ENCODE peak calls at places on chromosome 20, in eight cellular contexts. S is cardiac fibroblast, A is GM20000, V is thoracic aorta, R is ovary, B is glutamatergic neuron, I is neural crest cell, X is adrenal gland. L is an unnamed sample.

GRCh38 chr20:13839421-13840092 is 54.7 kb downstream of the NDUFAF5 start:
- DNase-seq in S (peak; percentile 36), A (no peak), V (no peak), R (no peak), B (no peak), I (no peak), X (no peak), L (no peak)

GRCh38 chr20:64113444-64113775 is 6.0 kb upstream of the NPBWR2 start:
- DNase-seq in S (no peak), A (no peak), V (no peak), R (peak; percentile 10), B (peak; percentile 10), I (no peak), X (no peak), L (no peak)

GRCh38 chr20:41308290-41308691 is 9.2 kb downstream of the ZHX3 start:
- DNase-seq in S (peak; percentile 95), A (no peak), V (no peak), R (no peak), B (no peak), I (no peak), X (no peak), L (no peak)

GRCh38 chr20:47400685-47401084 is 44.2 kb upstream of the ZMYND8 start:
- DNase-seq in S (no peak), A (no peak), V (no peak), R (no peak), B (no peak), I (no peak), X (no peak), L (no peak)

GRCh38 chr20:3180319-3180718 is 7.0 kb upstream of the LZTS3 start:
- DNase-seq in S (no peak), A (no peak), V (no peak), R (no peak), B (no peak), I (no peak), X (no peak), L (no peak)

GRCh38 chr20:20721489-20721888 is 9.0 kb upstream of the RALGAPA2 start:
- DNase-seq in S (no peak), A (no peak), V (no peak), R (no peak), B (no peak), I (no peak), X (no peak), L (no peak)

GRCh38 chr20:55132523-55132922 is 657.1 kb downstream of the DOK5 start:
- DNase-seq in S (no peak), A (no peak), V (no peak), R (no peak), B (no peak), I (no peak), X (no peak), L (no peak)

GRCh38 chr20:13119583-13119982 is 101.5 kb upstream of the ISM1 start:
- DNase-seq in S (peak; percentile 73), A (peak; percentile 43), V (no peak), R (peak; percentile 41), B (no peak), I (peak; percentile 54), X (peak; percentile 41), L (peak; percentile 30)

GRCh38 chr20:63740070-63740500 is 509 bp downstream of the SLC2A4RG start:
- DNase-seq in S (peak; percentile 14), A (peak; percentile 85), V (no peak), R (peak; percentile 68), B (peak; percentile 58), I (no peak), X (peak; percentile 43), L (peak; percentile 80)

GRCh38 chr20:63635431-63636141 is 8.7 kb upstream of the GMEB2 start:
- DNase-seq in S (no peak), A (no peak), V (no peak), R (no peak), B (no peak), I (no peak), X (no peak), L (no peak)

GRCh38 chr20:46304852-46305251 is 3.4 kb downstream of the CDH22 start:
- DNase-seq in S (no peak), A (no peak), V (no peak), R (no peak), B (no peak), I (no peak), X (no peak), L (no peak)

GRCh38 chr20:31670371-31671228 is 32.9 kb downstream of the COX4I2 start:
- DNase-seq in S (no peak), A (no peak), V (peak; percentile 56), R (peak; percentile 34), B (no peak), I (no peak), X (peak; percentile 69), L (no peak)

GRCh38 chr20:8431538-8432434 is 299.7 kb downstream of the PLCB1 start:
- DNase-seq in S (peak; percentile 60), A (no peak), V (no peak), R (peak; percentile 62), B (no peak), I (no peak), X (peak; percentile 81), L (no peak)

GRCh38 chr20:10249048-10249770 is 30.6 kb downstream of the SNAP25 start:
- DNase-seq in S (no peak), A (no peak), V (no peak), R (no peak), B (no peak), I (no peak), X (no peak), L (no peak)

GRCh38 chr20:11112837-11113236 is 439.0 kb upstream of the JAG1 start:
- DNase-seq in S (peak; percentile 53), A (no peak), V (no peak), R (no peak), B (no peak), I (no peak), X (no peak), L (no peak)

GRCh38 chr20:4603724-4604123 is 118.0 kb upstream of the PRND start:
- DNase-seq in S (no peak), A (no peak), V (no peak), R (no peak), B (no peak), I (no peak), X (no peak), L (no peak)

GRCh38 chr20:35952480-35953410 is 1.6 kb downstream of the SCAND1 start:
- DNase-seq in S (peak; percentile 31), A (no peak), V (no peak), R (no peak), B (no peak), I (no peak), X (no peak), L (no peak)

GRCh38 chr20:61346996-61347906 is 95.2 kb downstream of the CDH4 start:
- DNase-seq in S (no peak), A (no peak), V (no peak), R (no peak), B (no peak), I (no peak), X (no peak), L (no peak)

DNA sequence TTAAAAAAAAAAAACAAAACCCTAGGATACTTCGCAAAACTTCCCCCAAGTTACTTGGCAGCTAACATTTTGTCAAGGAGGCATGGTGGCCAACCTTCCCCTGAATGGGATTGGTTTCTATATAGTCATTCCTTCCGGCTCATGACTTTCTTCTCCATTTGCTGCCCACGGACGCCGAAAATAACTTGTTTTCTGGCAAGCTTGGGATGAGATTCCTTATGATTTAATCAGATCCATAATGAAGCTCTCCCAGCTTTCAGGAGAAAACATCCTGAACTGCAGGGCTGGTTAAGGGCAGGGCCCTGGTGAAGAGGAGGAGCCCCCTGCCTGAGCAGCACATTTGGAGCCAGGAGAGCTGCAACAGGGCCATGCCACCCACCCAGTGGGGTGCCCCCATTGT is 49.9 kb downstream of the PPP1R16B start:
- DNase-seq in S (peak; percentile 31), A (no peak), V (no peak), R (no peak), B (no peak), I (no peak), X (no peak), L (no peak)
- TF ChIP-seq CTCF in S (no peak), A (no peak), V (no peak), R (no peak), B (no peak), I (no peak), X (no peak), L (no peak)

GRCh38 chr20:52105573-52106422 is 85.8 kb downstream of the ZFP64 start:
- DNase-seq in S (peak; percentile 53), A (peak; percentile 39), V (no peak), R (no peak), B (peak; percentile 53), I (peak; percentile 14), X (no peak), L (no peak)
- TF ChIP-seq CTCF in S (peak; percentile 27), A (peak; percentile 12), V (no peak), R (no peak), B (no peak), I (peak; percentile 35), X (no peak), L (peak; percentile 46)

GRCh38 chr20:33926425-33926824 is 67.3 kb upstream of the RALY start:
- DNase-seq in S (no peak), A (no peak), V (no peak), R (no peak), B (no peak), I (no peak), X (no peak), L (no peak)
- TF ChIP-seq CTCF in S (no peak), A (no peak), V (no peak), R (no peak), B (no peak), I (no peak), X (no peak), L (no peak)

GRCh38 chr20:24686156-24686555 is 216.7 kb downstream of the SYNDIG1 start:
- DNase-seq in S (no peak), A (no peak), V (no peak), R (no peak), B (no peak), I (no peak), X (no peak), L (no peak)

GRCh38 chr20:24685736-24686135 is 216.3 kb downstream of the SYNDIG1 start:
- DNase-seq in S (no peak), A (no peak), V (no peak), R (no peak), B (no peak), I (no peak), X (no peak), L (no peak)

GRCh38 chr20:24684421-24684871 is 215.0 kb downstream of the SYNDIG1 start:
- DNase-seq in S (no peak), A (no peak), V (no peak), R (no peak), B (no peak), I (no peak), X (no peak), L (no peak)

GRCh38 chr20:24683676-24684075 is 214.2 kb downstream of the SYNDIG1 start:
- DNase-seq in S (no peak), A (no peak), V (no peak), R (no peak), B (no peak), I (no peak), X (no peak), L (no peak)

DNA sequence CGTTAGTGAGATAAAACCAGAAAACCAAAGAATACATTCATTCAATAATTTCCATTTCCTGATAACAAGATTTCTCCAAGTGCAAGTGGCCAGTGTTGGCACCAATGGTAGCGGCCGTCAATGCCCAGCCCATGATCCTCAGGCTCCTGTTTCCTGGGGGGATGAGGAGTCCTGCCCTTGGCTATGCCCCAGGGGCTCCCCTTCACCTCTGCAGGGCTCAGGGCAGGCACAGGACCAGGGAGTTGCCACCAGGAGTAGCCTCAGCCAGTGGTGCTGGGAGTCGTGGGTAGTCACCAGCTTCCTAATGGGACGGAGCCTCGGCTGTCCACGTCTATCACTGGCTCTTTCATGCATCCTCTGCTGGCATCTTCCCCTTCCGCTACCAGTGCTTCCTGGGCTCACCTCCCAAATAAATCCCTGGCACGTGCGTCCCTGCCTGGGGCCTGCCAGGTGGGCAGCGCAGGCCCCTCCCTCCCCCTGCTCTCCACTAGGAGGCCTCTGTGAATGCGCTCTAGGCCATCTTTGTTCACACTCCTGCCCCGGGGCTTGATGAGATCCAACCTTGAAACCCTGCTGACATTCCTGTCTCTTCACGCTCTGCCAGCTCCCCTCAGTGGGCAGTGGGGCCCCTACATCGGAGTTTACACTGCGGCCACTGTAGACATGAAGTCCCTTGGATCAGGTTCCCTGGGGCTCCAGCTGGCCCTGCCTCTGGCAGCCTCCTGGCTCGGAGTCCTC is 215.7 kb downstream of the SYNDIG1 start:
- DNase-seq in S (no peak), A (no peak), V (no peak), R (no peak), B (no peak), I (no peak), X (no peak), L (no peak)
- TF ChIP-seq CTCF in S (no peak), A (no peak), V (no peak), R (no peak), B (no peak), I (no peak), X (no peak), L (no peak)

L was measured in GM13977.